ENCODE peak calls at places on chromosomes 13 and 19, in seven cellular contexts. A, N, S, L, P, E and C are unnamed samples.

GRCh38 chr13:37709318-37709717 is 110.8 kb upstream of the POSTN start:
- DNase-seq in L (no peak), N (no peak), S (no peak), E (no peak), P (no peak), A (no peak), C (no peak)

GRCh38 chr19:42283248-42284065 is 14.4 kb downstream of the CIC start:
- DNase-seq in S (peak; percentile 66), N (peak; percentile 89), A (peak; percentile 90), P (peak; percentile 93), L (peak; percentile 97), E (peak; percentile 96), C (peak; percentile 97)

GRCh38 chr19:19034204-19034624 is 811 bp downstream of the ARMC6 start:
- DNase-seq in N (peak; percentile 55), L (peak; percentile 82), P (peak; percentile 79), A (peak; percentile 58), S (no peak), E (peak; percentile 50), C (peak; percentile 85)

GRCh38 chr19:18074192-18074591 is 12.5 kb downstream of the IL12RB1 start:
- DNase-seq in N (no peak), S (no peak), P (no peak), A (no peak), L (no peak), E (no peak), C (no peak)

GRCh38 chr19:10543420-10544241 is at the start of gene ATG4D:
- DNase-seq in S (no peak), E (peak; percentile 68), P (peak; percentile 66), L (peak; percentile 98), A (peak; percentile 61), N (peak; percentile 63), C (peak; percentile 83)

GRCh38 chr13:105074756-105075155 is 1460.7 kb downstream of the EFNB2 start:
- DNase-seq in N (no peak), L (no peak), A (no peak), E (no peak), S (no peak), P (no peak), C (no peak)

GRCh38 chr19:33300016-33300981 is 2.0 kb downstream of the CEBPA start:
- DNase-seq in P (no peak), S (no peak), E (no peak), N (no peak), L (no peak), A (no peak), C (no peak)

GRCh38 chr13:51599444-51600176 is 15.3 kb downstream of the WDFY2 start:
- DNase-seq in L (no peak), S (no peak), A (no peak), E (no peak), N (no peak), P (no peak), C (no peak)

GRCh38 chr19:48739835-48740704 is at the start of gene RASIP1:
- DNase-seq in E (no peak), A (no peak), L (no peak), P (no peak), S (no peak), N (no peak), C (no peak)

GRCh38 chr13:28100149-28101121 is at the start of gene FLT3:
- DNase-seq in N (peak; percentile 7), E (peak; percentile 1), L (no peak), S (peak; percentile 83), A (peak; percentile 7), P (peak; percentile 44), C (no peak)

GRCh38 chr19:29882719-29883105 is 59.3 kb upstream of the URI1 start:
- DNase-seq in E (no peak), S (no peak), P (no peak), A (no peak), N (no peak), L (no peak), C (no peak)

GRCh38 chr13:95676100-95676774 is 702 bp upstream of the DNAJC3 start:
- DNase-seq in L (peak; percentile 6), S (no peak), N (no peak), A (peak; percentile 27), E (no peak), P (peak; percentile 25), C (peak; percentile 29)

GRCh38 chr13:20301391-20302071 is 69.4 kb upstream of the GJB6 start:
- DNase-seq in S (no peak), P (no peak), N (no peak), A (peak; percentile 8), L (no peak), E (no peak), C (no peak)

GRCh38 chr19:7333198-7334118 is 15.3 kb upstream of the ARHGEF18 start:
- DNase-seq in S (no peak), P (no peak), L (no peak), A (no peak), N (no peak), E (no peak), C (no peak)

GRCh38 chr19:45705115-45705514 is 12.6 kb downstream of the QPCTL start:
- DNase-seq in A (no peak), N (no peak), L (no peak), P (no peak), S (no peak), E (no peak), C (no peak)

GRCh38 chr13:45200701-45201230 is at the start of gene KCTD4:
- DNase-seq in L (no peak), E (no peak), P (no peak), A (no peak), S (no peak), N (no peak), C (no peak)

GRCh38 chr19:16441661-16442071 is 30.1 kb downstream of the EPS15L1 start:
- DNase-seq in L (no peak), P (no peak), E (no peak), N (no peak), A (no peak), S (no peak), C (peak; percentile 71)

GRCh38 chr13:114309806-114310410 is 4.4 kb upstream of the CHAMP1 start:
- DNase-seq in E (no peak), P (no peak), S (no peak), L (no peak), N (no peak), A (no peak), C (no peak)

GRCh38 chr19:621819-622218 is 11.5 kb downstream of the POLRMT start:
- DNase-seq in P (no peak), A (no peak), S (no peak), N (no peak), L (no peak), E (no peak), C (no peak)

GRCh38 chr19:2294377-2295335 is 12.7 kb upstream of the PEAK3 start:
- DNase-seq in P (peak; percentile 94), S (no peak), L (peak; percentile 90), E (no peak), A (peak; percentile 55), N (no peak), C (no peak)

GRCh38 chr19:47778954-47779351 is 450 bp downstream of the SELENOW start:
- DNase-seq in S (no peak), P (no peak), L (peak; percentile 40), N (no peak), E (no peak), A (no peak), C (peak; percentile 11)

GRCh38 chr13:62250501-62251175 is 835.0 kb upstream of the PCDH20 start:
- DNase-seq in E (no peak), N (no peak), S (peak; percentile 11), L (no peak), A (peak; percentile 66), P (no peak), C (no peak)

GRCh38 chr13:73220966-73221720 is 162.3 kb downstream of the KLF5 start:
- DNase-seq in A (no peak), P (no peak), S (no peak), N (no peak), E (no peak), L (no peak), C (no peak)

GRCh38 chr19:49413348-49413747 is 9.9 kb downstream of the PTH2 start:
- DNase-seq in A (peak; percentile 8), S (no peak), L (no peak), P (no peak), N (no peak), E (no peak), C (no peak)

GRCh38 chr13:49878682-49879081 is 57.5 kb downstream of the SPRYD7 start:
- DNase-seq in L (no peak), N (no peak), P (no peak), A (no peak), E (no peak), S (no peak), C (no peak)

GRCh38 chr13:106534844-106535551 is 464 bp downstream of the EFNB2 start:
- DNase-seq in P (peak; percentile 17), N (no peak), E (no peak), L (peak; percentile 10), S (no peak), A (peak; percentile 42), C (peak; percentile 4)

GRCh38 chr19:1397838-1398237 is 3.5 kb downstream of the GAMT start:
- DNase-seq in P (no peak), L (no peak), E (no peak), N (no peak), A (no peak), S (no peak), C (no peak)

GRCh38 chr19:17719730-17720486 is 628 bp downstream of the MAP1S start:
- DNase-seq in P (no peak), S (no peak), E (peak; percentile 41), A (no peak), N (no peak), L (no peak), C (no peak)

GRCh38 chr13:26445092-26445491 is 112.4 kb upstream of the WASF3 start:
- DNase-seq in S (no peak), P (no peak), E (no peak), A (no peak), N (no peak), L (no peak), C (no peak)

GRCh38 chr13:57624565-57625435 is 6.7 kb upstream of the PCDH17 start:
- DNase-seq in N (no peak), S (no peak), E (no peak), P (peak; percentile 38), A (peak; percentile 78), L (peak; percentile 52), C (peak; percentile 35)

GRCh38 chr19:55160128-55160985 is 2.8 kb upstream of the TNNI3 start:
- DNase-seq in L (peak; percentile 96), N (peak; percentile 80), S (no peak), E (peak; percentile 61), A (peak; percentile 80), P (peak; percentile 80), C (peak; percentile 95)

GRCh38 chr13:63435668-63436275 is 2020.1 kb upstream of the PCDH20 start:
- DNase-seq in E (no peak), P (peak; percentile 96), L (peak; percentile 79), S (peak; percentile 83), A (peak; percentile 100), N (no peak), C (no peak)

GRCh38 chr19:12913011-12913561 is 6.0 kb downstream of the SYCE2 start:
- DNase-seq in N (no peak), A (peak; percentile 80), E (no peak), L (peak; percentile 65), P (peak; percentile 31), S (peak; percentile 23), C (no peak)

GRCh38 chr19:11142528-11143171 is 12.9 kb downstream of the SPC24 start:
- DNase-seq in S (peak; percentile 87), L (peak; percentile 94), E (no peak), A (peak; percentile 96), N (no peak), P (peak; percentile 95), C (no peak)

GRCh38 chr13:71624641-71625040 is 242.4 kb downstream of the DACH1 start:
- DNase-seq in E (no peak), A (no peak), S (no peak), N (no peak), P (no peak), L (no peak), C (no peak)

GRCh38 chr13:110152351-110152750 is 154.6 kb downstream of the COL4A1 start:
- DNase-seq in E (no peak), S (no peak), P (no peak), A (no peak), L (no peak), N (no peak), C (no peak)

GRCh38 chr13:57409121-57409520 is 222.4 kb upstream of the PCDH17 start:
- DNase-seq in L (no peak), N (no peak), S (no peak), P (no peak), E (no peak), A (no peak), C (no peak)

GRCh38 chr13:99796175-99796819 is 175.3 kb downstream of the ZIC5 start:
- DNase-seq in A (peak; percentile 51), S (no peak), P (peak; percentile 27), E (no peak), L (peak; percentile 19), N (no peak), C (peak; percentile 14)